ENCODE peak calls at places on chromosomes 13 and 19, in eight cellular contexts. N is T-cell; V is fibroblast of pulmonary artery; R is germinal center; J is pancreas; P is CD8-positive, alpha-beta memory T cell; H is AG09309; Z is stimulated activated CD8-positive, alpha-beta memory T cell treated with anti-CD3 and anti-CD28 coated beads, Interleukin-12 subunit alpha, Interleukin-12 subunit beta, amount 100 ng/mL, for 4 hours. I is an unnamed sample.

GRCh38 chr19:14554382-14554812 is 17.5 kb downstream of the NDUFB7 start:
- DNase-seq in N (no peak), V (no peak), R (no peak), J (no peak), P (no peak), H (no peak), Z (no peak), I (peak)

GRCh38 chr13:112824429-112824828 is 134.6 kb downstream of the ATP11A start:
- DNase-seq in N (no peak), V (no peak), R (no peak), J (no peak), P (no peak), H (no peak), Z (no peak), I (no peak)

GRCh38 chr13:54733639-54734038 is 1705.0 kb downstream of the OLFM4 start:
- DNase-seq in N (no peak), V (no peak), R (no peak), J (no peak), P (no peak), H (no peak), Z (no peak), I (no peak)

GRCh38 chr19:10230155-10230903 is 802 bp downstream of the S1PR2 start:
- DNase-seq in N (peak), V (peak), R (peak), J (no peak), P (peak), H (no peak), Z (peak), I (peak)

GRCh38 chr19:35565016-35565856 is 1.8 kb upstream of the ATP4A start:
- DNase-seq in N (no peak), V (no peak), R (no peak), J (peak), P (no peak), H (no peak), Z (no peak), I (no peak)

GRCh38 chr13:38103851-38104250 is 234.3 kb upstream of the TRPC4 start:
- DNase-seq in N (no peak), V (no peak), R (no peak), J (no peak), P (no peak), H (no peak), Z (no peak), I (no peak)

GRCh38 chr19:44748426-44749254 is at the start of gene BCL3:
- DNase-seq in N (peak), V (peak), R (peak), J (peak), P (peak), H (no peak), Z (peak), I (peak)

GRCh38 chr19:32101206-32101605 is 244.2 kb upstream of the ZNF507 start:
- DNase-seq in N (no peak), V (no peak), R (no peak), J (no peak), P (no peak), H (no peak), Z (no peak), I (no peak)

GRCh38 chr19:5143471-5144411 is 174.8 kb downstream of the KDM4B start:
- DNase-seq in N (no peak), V (no peak), R (peak), J (no peak), P (no peak), H (no peak), Z (no peak), I (peak)

GRCh38 chr19:43464089-43464775 is 1.2 kb downstream of the LYPD3 start:
- DNase-seq in N (no peak), V (no peak), R (peak), J (peak), P (no peak), H (no peak), Z (no peak), I (no peak)

GRCh38 chr13:50340146-50340545 is 324.9 kb downstream of the KCNRG start:
- DNase-seq in N (no peak), V (no peak), R (no peak), J (no peak), P (no peak), H (no peak), Z (no peak), I (no peak)

GRCh38 chr19:45163751-45164150 is 3.0 kb upstream of the NKPD1 start:
- DNase-seq in N (no peak), V (no peak), R (no peak), J (no peak), P (no peak), H (no peak), Z (no peak), I (no peak)

GRCh38 chr13:77510156-77510555 is 25.4 kb upstream of the SCEL start:
- DNase-seq in N (no peak), V (no peak), R (no peak), J (no peak), P (no peak), H (no peak), Z (no peak), I (no peak)

GRCh38 chr13:42876270-42876714 is 94.9 kb downstream of the FAM216B start:
- DNase-seq in N (no peak), V (no peak), R (peak), J (no peak), P (no peak), H (no peak), Z (no peak), I (no peak)

GRCh38 chr13:32309812-32310706 is 5.1 kb downstream of the ZAR1L start:
- DNase-seq in N (peak), V (peak), R (peak), J (no peak), P (no peak), H (no peak), Z (no peak), I (no peak)

GRCh38 chr13:60351326-60351725 is 45.7 kb upstream of the TDRD3 start:
- DNase-seq in N (no peak), V (peak), R (no peak), J (no peak), P (no peak), H (peak), Z (no peak), I (no peak)

GRCh38 chr13:32098275-32098674 is 66.7 kb downstream of the FRY start:
- DNase-seq in N (no peak), V (no peak), R (no peak), J (no peak), P (no peak), H (no peak), Z (no peak), I (no peak)

GRCh38 chr13:46551410-46552301 is 1.3 kb upstream of the LRCH1 start:
- DNase-seq in N (peak), V (peak), R (peak), J (peak), P (peak), H (no peak), Z (peak), I (peak)

GRCh38 chr13:30276178-30276577 is 31.2 kb downstream of the KATNAL1 start:
- DNase-seq in N (no peak), V (no peak), R (peak), J (no peak), P (no peak), H (no peak), Z (no peak), I (no peak)

GRCh38 chr19:11087870-11088507 is 1.3 kb upstream of the LDLR start:
- DNase-seq in N (no peak), V (no peak), R (no peak), J (no peak), P (no peak), H (no peak), Z (no peak), I (no peak)

GRCh38 chr19:47494211-47494547 is 10.2 kb upstream of the KPTN start:
- DNase-seq in N (no peak), V (no peak), R (no peak), J (no peak), P (no peak), H (no peak), Z (no peak), I (no peak)

GRCh38 chr13:67410645-67411044 is 180.5 kb upstream of the PCDH9 start:
- DNase-seq in N (no peak), V (no peak), R (no peak), J (no peak), P (no peak), H (no peak), Z (no peak), I (no peak)

GRCh38 chr19:35935911-35936737 is at the start of gene LRFN3:
- DNase-seq in N (no peak), V (peak), R (peak), J (peak), P (peak), H (no peak), Z (peak), I (peak)

GRCh38 chr19:47765522-47766358 is 12.8 kb upstream of the SELENOW start:
- DNase-seq in N (peak), V (peak), R (no peak), J (no peak), P (peak), H (no peak), Z (no peak), I (peak)

GRCh38 chr13:114115191-114115671 is 17.2 kb downstream of the RASA3 start:
- DNase-seq in N (no peak), V (peak), R (no peak), J (no peak), P (no peak), H (no peak), Z (no peak), I (peak)

GRCh38 chr19:50417138-50417849 is 1.4 kb upstream of the SPIB start:
- DNase-seq in N (no peak), V (no peak), R (peak), J (peak), P (no peak), H (no peak), Z (no peak), I (peak)

GRCh38 chr13:112782433-112783010 is 92.7 kb downstream of the ATP11A start:
- DNase-seq in N (no peak), V (no peak), R (no peak), J (no peak), P (no peak), H (no peak), Z (no peak), I (no peak)

GRCh38 chr13:106963151-106963550 is 395.2 kb upstream of the ARGLU1 start:
- DNase-seq in N (no peak), V (no peak), R (no peak), J (no peak), P (no peak), H (no peak), Z (no peak), I (no peak)

GRCh38 chr19:15649526-15649925 is 8.8 kb downstream of the CYP4F3 start:
- DNase-seq in N (no peak), V (no peak), R (no peak), J (no peak), P (no peak), H (no peak), Z (no peak), I (no peak)

GRCh38 chr13:37118002-37118401 is 12.5 kb upstream of the CSNK1A1L start:
- DNase-seq in N (no peak), V (no peak), R (no peak), J (no peak), P (no peak), H (no peak), Z (no peak), I (no peak)

GRCh38 chr13:112616586-112617381 is 28.8 kb upstream of the TUBGCP3 start:
- DNase-seq in N (no peak), V (peak), R (peak), J (no peak), P (no peak), H (peak), Z (no peak), I (no peak)

GRCh38 chr13:21225841-21226581 is 49.6 kb downstream of the MRPL57 start:
- DNase-seq in N (no peak), V (no peak), R (no peak), J (no peak), P (no peak), H (no peak), Z (no peak), I (no peak)

GRCh38 chr19:3129112-3129511 is 6.7 kb upstream of the GNA15 start:
- DNase-seq in N (no peak), V (peak), R (no peak), J (no peak), P (no peak), H (peak), Z (no peak), I (no peak)

GRCh38 chr13:54029226-54029625 is 1000.6 kb downstream of the OLFM4 start:
- DNase-seq in N (no peak), V (no peak), R (no peak), J (no peak), P (no peak), H (no peak), Z (no peak), I (no peak)

GRCh38 chr13:44844786-44845185 is 144.5 kb downstream of the NUFIP1 start:
- DNase-seq in N (no peak), V (no peak), R (no peak), J (no peak), P (no peak), H (no peak), Z (no peak), I (no peak)

GRCh38 chr19:3982701-3983541 is 2.3 kb downstream of the EEF2 start:
- DNase-seq in N (no peak), V (peak), R (no peak), J (peak), P (no peak), H (no peak), Z (no peak), I (no peak)

GRCh38 chr19:4352701-4353121 is 9.3 kb downstream of the MPND start:
- DNase-seq in N (peak), V (peak), R (peak), J (no peak), P (peak), H (no peak), Z (peak), I (peak)

GRCh38 chr13:73336789-73337188 is 278.0 kb downstream of the KLF5 start:
- DNase-seq in N (no peak), V (no peak), R (no peak), J (no peak), P (no peak), H (no peak), Z (no peak), I (no peak)

GRCh38 chr19:30226464-30227070 is 145.6 kb upstream of the ZNF536 start:
- DNase-seq in N (no peak), V (no peak), R (no peak), J (no peak), P (no peak), H (no peak), Z (no peak), I (no peak)

GRCh38 chr19:5220361-5220760 is 120.3 kb downstream of the PTPRS start:
- DNase-seq in N (no peak), V (no peak), R (no peak), J (no peak), P (no peak), H (no peak), Z (no peak), I (no peak)

I was measured in left colon.